ENCODE peak calls at places on chromosomes 16 and 17, in nine cellular contexts. One of them, this sample, is unnamed.

GRCh38 chr16:352547-353403 is at the start of gene AXIN1:
- DNase-seq in OCI-LY7: peak; percentile 98
- DNase-seq in hepatocyte: peak; percentile 100
- DNase-seq in MM.1S: peak; percentile 98
- DNase-seq in neural progenitor cell: peak; percentile 100
- DNase-seq in SK-N-SH: peak; percentile 97
- DNase-seq in GM23338: peak; percentile 100
- DNase-seq in HCT116: peak; percentile 81
- DNase-seq in PC-3: peak; percentile 94
- DNase-seq in this sample: peak; percentile 94

GRCh38 chr16:70298988-70299938 is at the start of gene DDX19B:
- DNase-seq in OCI-LY7: peak; percentile 65
- DNase-seq in hepatocyte: peak; percentile 86
- DNase-seq in MM.1S: peak; percentile 61
- DNase-seq in neural progenitor cell: peak; percentile 69
- DNase-seq in SK-N-SH: peak; percentile 90
- DNase-seq in GM23338: peak; percentile 85
- DNase-seq in HCT116: peak; percentile 40
- DNase-seq in PC-3: peak; percentile 38
- DNase-seq in this sample: peak; percentile 83

GRCh38 chr17:10976401-10976800 is 138.5 kb upstream of the PIRT start:
- DNase-seq in OCI-LY7: no peak
- DNase-seq in hepatocyte: no peak
- DNase-seq in MM.1S: no peak
- DNase-seq in neural progenitor cell: no peak
- DNase-seq in SK-N-SH: no peak
- DNase-seq in GM23338: no peak
- DNase-seq in HCT116: no peak
- DNase-seq in PC-3: no peak
- DNase-seq in this sample: no peak

GRCh38 chr16:69607674-69608073 is 41.9 kb downstream of the NFAT5 start:
- DNase-seq in OCI-LY7: no peak
- DNase-seq in hepatocyte: no peak
- DNase-seq in MM.1S: peak; percentile 43
- DNase-seq in neural progenitor cell: no peak
- DNase-seq in SK-N-SH: no peak
- DNase-seq in GM23338: no peak
- DNase-seq in HCT116: no peak
- DNase-seq in PC-3: no peak
- DNase-seq in this sample: no peak

GRCh38 chr16:86365513-86366040 is 144.8 kb upstream of the FOXF1 start:
- DNase-seq in OCI-LY7: no peak
- DNase-seq in hepatocyte: no peak
- DNase-seq in MM.1S: no peak
- DNase-seq in neural progenitor cell: no peak
- DNase-seq in SK-N-SH: no peak
- DNase-seq in GM23338: no peak
- DNase-seq in HCT116: no peak
- DNase-seq in PC-3: no peak
- DNase-seq in this sample: no peak

GRCh38 chr17:68199837-68200688 is 47.8 kb upstream of the AMZ2 start:
- DNase-seq in OCI-LY7: peak; percentile 37
- DNase-seq in hepatocyte: no peak
- DNase-seq in MM.1S: no peak
- DNase-seq in neural progenitor cell: peak; percentile 21
- DNase-seq in SK-N-SH: peak; percentile 46
- DNase-seq in GM23338: peak; percentile 54
- DNase-seq in HCT116: no peak
- DNase-seq in PC-3: no peak
- DNase-seq in this sample: no peak

GRCh38 chr16:88624481-88624880 is 13.9 kb upstream of the IL17C start:
- DNase-seq in OCI-LY7: no peak
- DNase-seq in hepatocyte: no peak
- DNase-seq in MM.1S: no peak
- DNase-seq in neural progenitor cell: no peak
- DNase-seq in SK-N-SH: no peak
- DNase-seq in GM23338: no peak
- DNase-seq in HCT116: no peak
- DNase-seq in PC-3: no peak
- DNase-seq in this sample: no peak

GRCh38 chr17:57892820-57893595 is 43.2 kb upstream of the MRPS23 start:
- DNase-seq in OCI-LY7: no peak
- DNase-seq in hepatocyte: peak; percentile 92
- DNase-seq in MM.1S: no peak
- DNase-seq in neural progenitor cell: peak; percentile 80
- DNase-seq in SK-N-SH: no peak
- DNase-seq in GM23338: peak; percentile 58
- DNase-seq in HCT116: peak; percentile 75
- DNase-seq in PC-3: peak; percentile 98
- DNase-seq in this sample: peak; percentile 100

DNA sequence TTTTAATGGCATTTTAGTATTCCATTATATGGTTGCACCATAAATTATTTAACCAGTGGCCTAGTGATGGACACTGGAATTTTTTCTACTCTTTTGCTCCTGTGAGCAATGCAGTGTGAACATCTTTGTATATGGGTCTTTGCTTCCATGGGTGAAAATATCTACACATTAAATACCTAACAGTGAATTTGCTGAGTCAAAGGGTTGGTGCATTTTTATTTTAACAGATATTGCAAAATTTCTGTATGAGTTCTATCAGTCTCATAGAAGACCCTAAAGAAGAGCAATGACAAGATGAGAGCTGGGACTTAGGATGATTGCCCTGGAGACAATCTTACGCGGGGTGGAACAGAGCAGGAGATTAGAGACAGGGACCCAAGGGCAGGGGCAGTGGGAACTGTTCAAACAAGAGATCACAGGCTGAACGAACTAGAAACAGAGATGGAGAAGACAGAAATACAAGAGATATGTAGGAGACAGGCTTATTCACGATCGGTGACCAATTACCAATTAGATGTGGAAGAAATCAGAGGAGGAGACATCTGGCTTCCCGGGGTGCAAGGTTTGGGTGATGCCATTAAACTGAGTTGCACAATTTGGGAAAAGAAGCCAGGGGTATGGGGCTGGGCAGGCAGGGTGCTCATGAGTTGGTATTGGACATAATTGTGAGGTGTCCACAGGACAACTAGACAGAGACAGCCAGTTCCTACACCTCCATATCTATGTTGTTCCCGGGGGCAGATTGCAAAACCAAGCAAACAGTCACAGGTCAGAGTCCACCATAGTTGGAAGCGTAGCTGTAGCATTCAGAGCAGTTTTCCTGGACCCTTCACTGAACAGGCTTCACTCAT is 39.9 kb upstream of the LONP2 start:
- DNase-seq in OCI-LY7: no peak
- DNase-seq in hepatocyte: peak; percentile 74
- DNase-seq in MM.1S: no peak
- DNase-seq in neural progenitor cell: no peak
- DNase-seq in SK-N-SH: no peak
- DNase-seq in GM23338: no peak
- DNase-seq in HCT116: no peak
- DNase-seq in PC-3: no peak
- DNase-seq in this sample: no peak
- H3K4me2 ChIP-seq in OCI-LY7: no peak overlapping the region
- H3K4me2 ChIP-seq in hepatocyte: peak overlapping the region; percentile 69
- H3K4me2 ChIP-seq in MM.1S: no peak overlapping the region
- H3K4me2 ChIP-seq in neural progenitor cell: no peak overlapping the region
- H3K4me2 ChIP-seq in SK-N-SH: no peak overlapping the region
- H3K4me2 ChIP-seq in GM23338: no peak overlapping the region
- H3K4me2 ChIP-seq in HCT116: no peak overlapping the region
- H3K4me2 ChIP-seq in PC-3: no peak overlapping the region
- H3K4me2 ChIP-seq in this sample: no peak overlapping the region

DNA sequence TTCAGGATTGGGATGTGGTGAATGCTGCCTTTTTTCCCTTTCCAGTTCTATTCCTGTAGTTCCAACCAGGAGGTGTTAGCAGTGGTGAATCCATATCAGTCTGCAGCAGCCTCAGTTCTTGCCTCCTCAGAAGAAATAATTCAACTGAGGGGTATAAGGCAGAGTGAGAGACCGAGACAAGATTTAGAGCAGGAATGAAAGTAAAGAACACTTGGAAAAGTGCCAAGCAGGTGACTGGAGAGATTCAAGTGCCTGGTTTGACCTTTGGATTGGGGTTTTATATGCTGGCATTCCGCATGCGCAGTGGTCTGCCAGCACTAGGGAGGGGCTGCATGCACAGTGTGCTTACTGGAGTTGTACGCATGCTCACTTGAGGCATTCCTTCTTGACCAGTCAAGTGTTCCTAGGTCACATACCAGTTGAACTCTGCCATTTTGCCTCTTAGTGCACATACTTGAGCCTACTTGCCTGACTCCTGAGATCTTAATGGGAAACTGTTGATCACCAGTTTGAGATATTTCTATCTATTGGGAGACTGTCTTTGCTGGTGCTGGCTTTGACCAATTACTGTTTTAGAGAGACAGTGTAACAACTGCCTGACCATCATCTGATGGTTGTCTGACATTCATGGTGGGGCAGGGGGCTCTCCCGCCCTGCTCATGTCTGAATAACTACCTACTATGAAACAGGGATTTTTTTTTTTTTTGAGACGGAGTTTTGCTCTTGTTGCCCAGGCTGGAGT is 680 bp upstream of the CCL15 start:
- DNase-seq in OCI-LY7: no peak
- DNase-seq in hepatocyte: peak; percentile 92
- DNase-seq in MM.1S: no peak
- DNase-seq in neural progenitor cell: peak; percentile 4
- DNase-seq in SK-N-SH: no peak
- DNase-seq in GM23338: no peak
- DNase-seq in HCT116: no peak
- DNase-seq in PC-3: no peak
- DNase-seq in this sample: no peak
- TF ChIP-seq EZH2phosphoT487 in OCI-LY7: no peak
- TF ChIP-seq EZH2phosphoT487 in hepatocyte: no peak
- TF ChIP-seq EZH2phosphoT487 in MM.1S: no peak
- TF ChIP-seq EZH2phosphoT487 in neural progenitor cell: no peak
- TF ChIP-seq EZH2phosphoT487 in SK-N-SH: no peak
- TF ChIP-seq EZH2phosphoT487 in GM23338: no peak
- TF ChIP-seq EZH2phosphoT487 in HCT116: no peak
- TF ChIP-seq EZH2phosphoT487 in PC-3: no peak
- TF ChIP-seq EZH2phosphoT487 in this sample: no peak

DNA sequence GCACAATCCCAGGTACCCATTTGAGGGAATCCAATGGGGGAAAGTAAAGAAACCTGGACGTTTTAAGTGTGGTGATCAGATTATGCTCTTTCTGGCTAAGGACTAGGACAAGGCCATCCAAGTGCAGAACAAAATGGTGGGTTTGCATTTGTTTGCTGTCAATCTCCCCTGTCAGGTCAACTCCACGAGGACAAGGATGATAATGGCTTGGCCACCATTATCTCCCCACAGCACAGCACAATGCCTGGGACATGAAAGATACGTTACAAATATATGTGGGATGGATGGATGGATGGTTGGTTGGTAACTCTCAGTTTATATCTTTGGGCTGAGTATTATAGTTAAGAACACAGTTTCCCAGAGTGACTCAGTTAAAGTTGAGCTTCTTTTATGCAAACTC is 526.9 kb downstream of the NPIPA7 start:
- DNase-seq in OCI-LY7: no peak
- DNase-seq in hepatocyte: no peak
- DNase-seq in MM.1S: no peak
- DNase-seq in neural progenitor cell: no peak
- DNase-seq in SK-N-SH: no peak
- DNase-seq in GM23338: no peak
- DNase-seq in HCT116: no peak
- DNase-seq in PC-3: no peak
- DNase-seq in this sample: no peak
- H3K4me2 ChIP-seq in OCI-LY7: no peak overlapping the region
- H3K4me2 ChIP-seq in hepatocyte: no peak overlapping the region
- H3K4me2 ChIP-seq in MM.1S: no peak overlapping the region
- H3K4me2 ChIP-seq in neural progenitor cell: no peak overlapping the region
- H3K4me2 ChIP-seq in SK-N-SH: no peak overlapping the region
- H3K4me2 ChIP-seq in GM23338: no peak overlapping the region
- H3K4me2 ChIP-seq in HCT116: no peak overlapping the region
- H3K4me2 ChIP-seq in PC-3: no peak overlapping the region
- H3K4me2 ChIP-seq in this sample: no peak overlapping the region

GRCh38 chr17:1907216-1907631 is 77.4 kb downstream of the RPA1 start:
- DNase-seq in OCI-LY7: no peak
- DNase-seq in hepatocyte: no peak
- DNase-seq in MM.1S: no peak
- DNase-seq in neural progenitor cell: peak; percentile 35
- DNase-seq in SK-N-SH: no peak
- DNase-seq in GM23338: no peak
- DNase-seq in HCT116: no peak
- DNase-seq in PC-3: no peak
- DNase-seq in this sample: no peak

GRCh38 chr17:1907818-1908698 is 78.3 kb downstream of the RPA1 start:
- DNase-seq in OCI-LY7: peak; percentile 41
- DNase-seq in hepatocyte: peak; percentile 54
- DNase-seq in MM.1S: no peak
- DNase-seq in neural progenitor cell: peak; percentile 92
- DNase-seq in SK-N-SH: no peak
- DNase-seq in GM23338: peak; percentile 72
- DNase-seq in HCT116: no peak
- DNase-seq in PC-3: peak; percentile 19
- DNase-seq in this sample: peak; percentile 75

GRCh38 chr17:1906622-1907021 is 76.8 kb downstream of the RPA1 start:
- DNase-seq in OCI-LY7: no peak
- DNase-seq in hepatocyte: peak; percentile 46
- DNase-seq in MM.1S: no peak
- DNase-seq in neural progenitor cell: peak; percentile 90
- DNase-seq in SK-N-SH: no peak
- DNase-seq in GM23338: peak; percentile 45
- DNase-seq in HCT116: no peak
- DNase-seq in PC-3: no peak
- DNase-seq in this sample: peak; percentile 7

GRCh38 chr17:1905190-1905919 is 75.5 kb downstream of the RPA1 start:
- DNase-seq in OCI-LY7: peak; percentile 58
- DNase-seq in hepatocyte: no peak
- DNase-seq in MM.1S: no peak
- DNase-seq in neural progenitor cell: peak; percentile 73
- DNase-seq in SK-N-SH: peak; percentile 54
- DNase-seq in GM23338: no peak
- DNase-seq in HCT116: no peak
- DNase-seq in PC-3: no peak
- DNase-seq in this sample: peak; percentile 16

DNA sequence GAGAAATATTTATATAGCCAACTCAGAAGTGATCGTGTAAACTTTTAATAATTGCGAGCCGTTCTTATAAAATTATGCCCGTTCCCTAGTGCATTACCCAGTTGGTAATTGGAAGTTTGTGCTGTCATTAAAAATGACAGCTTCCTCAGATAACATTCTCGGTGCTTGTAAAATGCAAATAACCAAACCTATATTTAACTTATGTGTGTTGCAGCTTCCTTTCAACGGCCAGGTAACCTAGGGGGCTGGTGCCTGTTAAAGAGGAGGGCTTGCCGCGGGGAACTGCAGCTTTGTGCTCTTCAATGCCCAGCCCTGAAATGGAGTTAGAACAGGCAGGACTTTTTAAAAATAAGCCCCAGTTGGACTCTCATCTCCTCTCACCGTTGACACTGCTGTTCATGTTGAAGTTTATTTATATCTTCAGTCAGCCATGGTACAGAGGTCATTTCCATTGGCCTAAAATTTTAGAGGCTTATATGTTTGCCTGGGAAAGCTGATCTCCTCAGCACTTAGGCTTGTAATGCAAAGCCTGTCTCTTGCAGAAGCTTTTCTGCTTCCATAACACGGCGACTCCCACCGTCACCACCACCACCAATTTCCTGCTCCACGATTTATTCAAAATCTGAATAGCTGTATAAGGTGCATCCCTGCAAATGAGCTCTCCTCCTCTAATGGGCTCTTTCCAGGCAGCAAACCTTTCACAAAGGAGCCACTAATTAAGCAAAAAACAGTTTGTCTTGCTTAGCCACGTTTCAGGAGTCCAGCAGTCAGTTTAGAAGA is 74.7 kb downstream of the RPA1 start:
- DNase-seq in OCI-LY7: peak; percentile 88
- DNase-seq in hepatocyte: no peak
- DNase-seq in MM.1S: peak; percentile 44
- DNase-seq in neural progenitor cell: no peak
- DNase-seq in SK-N-SH: no peak
- DNase-seq in GM23338: no peak
- DNase-seq in HCT116: no peak
- DNase-seq in PC-3: no peak
- DNase-seq in this sample: no peak
- TF ChIP-seq EZH2phosphoT487 in OCI-LY7: no peak
- TF ChIP-seq EZH2phosphoT487 in hepatocyte: no peak
- TF ChIP-seq EZH2phosphoT487 in MM.1S: no peak
- TF ChIP-seq EZH2phosphoT487 in neural progenitor cell: no peak
- TF ChIP-seq EZH2phosphoT487 in SK-N-SH: no peak
- TF ChIP-seq EZH2phosphoT487 in GM23338: no peak
- TF ChIP-seq EZH2phosphoT487 in HCT116: no peak
- TF ChIP-seq EZH2phosphoT487 in PC-3: no peak
- TF ChIP-seq EZH2phosphoT487 in this sample: no peak

This sample was measured in GM23248.